ENCODE peak calls at places on chromosomes 5 and 9, in four cellular contexts. S is SK-N-SH, Z is neural progenitor cell, D is tibial artery. H is an unnamed sample.

GRCh38 chr9:96107436-96107835 is 194.5 kb downstream of the HSD17B3 start:
- DNase-seq in S (no peak), Z (no peak), D (no peak), H (no peak)

GRCh38 chr9:133461975-133462374 is 2.2 kb downstream of the CACFD1 start:
- DNase-seq in S (no peak), Z (no peak), D (no peak), H (no peak)

GRCh38 chr9:12801663-12802062 is 26.8 kb downstream of the LURAP1L start:
- DNase-seq in S (no peak), Z (no peak), D (no peak), H (no peak)

GRCh38 chr5:173513521-173513991 is 102.9 kb downstream of the BOD1 start:
- DNase-seq in S (no peak), Z (no peak), D (no peak), H (no peak)

GRCh38 chr9:137547687-137548543 is 2.3 kb downstream of the PNPLA7 start:
- DNase-seq in S (no peak), Z (no peak), D (no peak), H (no peak)

GRCh38 chr5:4204616-4205151 is 609.1 kb downstream of the IRX1 start:
- DNase-seq in S (no peak), Z (no peak), D (no peak), H (no peak)

GRCh38 chr9:93710370-93710723 is 134.0 kb downstream of the PHF2 start:
- DNase-seq in S (no peak), Z (no peak), D (no peak), H (no peak)

GRCh38 chr9:85178486-85178885 is 509.0 kb downstream of the NTRK2 start:
- DNase-seq in S (no peak), Z (peak; percentile 30), D (no peak), H (no peak)

GRCh38 chr5:55232194-55232984 is 1.0 kb downstream of the CCNO start:
- DNase-seq in S (peak; percentile 39), Z (peak; percentile 75), D (no peak), H (no peak)

GRCh38 chr5:132397224-132397623 is 27.7 kb downstream of the SLC22A5 start:
- DNase-seq in S (no peak), Z (no peak), D (no peak), H (no peak)

GRCh38 chr9:76516350-76516749 is 57.4 kb downstream of the GCNT1 start:
- DNase-seq in S (no peak), Z (no peak), D (no peak), H (no peak)

GRCh38 chr9:68905129-68905528 is 108.8 kb downstream of the PRKACG start:
- DNase-seq in S (no peak), Z (no peak), D (no peak), H (no peak)

GRCh38 chr5:110054240-110054639 is 364.5 kb downstream of the MAN2A1 start:
- DNase-seq in S (peak; percentile 10), Z (peak; percentile 20), D (peak; percentile 54), H (no peak)

GRCh38 chr5:123476696-123477095 is 35.3 kb upstream of the CSNK1G3 start:
- DNase-seq in S (no peak), Z (no peak), D (no peak), H (no peak)

GRCh38 chr5:132436936-132437335 is 53.6 kb downstream of the IRF1 start:
- DNase-seq in S (no peak), Z (no peak), D (no peak), H (no peak)

GRCh38 chr9:119968837-119969707 is 599.8 kb upstream of the BRINP1 start:
- DNase-seq in S (peak; percentile 76), Z (peak; percentile 88), D (peak; percentile 82), H (peak; percentile 76)

GRCh38 chr5:32428426-32428825 is 16.1 kb downstream of the ZFR start:
- DNase-seq in S (no peak), Z (no peak), D (no peak), H (no peak)

GRCh38 chr5:32436553-32437262 is 7.8 kb downstream of the ZFR start:
- DNase-seq in S (no peak), Z (no peak), D (no peak), H (no peak)

GRCh38 chr5:32435416-32435815 is 9.1 kb downstream of the ZFR start:
- DNase-seq in S (no peak), Z (no peak), D (no peak), H (no peak)

DNA sequence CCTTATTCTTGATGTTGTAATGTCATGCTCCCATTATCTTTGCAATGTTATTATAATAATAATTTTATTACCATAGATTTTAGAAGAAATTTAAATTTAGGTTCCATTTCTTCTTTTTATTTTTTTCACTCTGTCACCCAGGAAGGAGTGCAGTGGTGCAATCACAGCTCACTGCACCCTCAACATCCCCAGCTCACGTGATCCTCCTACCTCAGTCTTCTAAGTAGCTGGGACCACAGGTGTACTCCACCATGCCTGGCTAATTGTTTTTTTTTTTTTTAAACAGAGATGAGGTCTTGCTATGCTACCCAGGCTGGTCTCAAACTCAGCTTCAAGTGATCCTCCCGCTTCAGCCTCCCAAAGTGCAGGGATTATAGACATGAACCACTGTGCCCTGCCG is 11.9 kb downstream of the ZFR start:
- DNase-seq in S (no peak), Z (no peak), D (no peak), H (no peak)
- H3K27ac ChIP-seq in S (no peak overlapping the region), Z (no peak overlapping the region), D (no peak overlapping the region), H (no peak overlapping the region)

GRCh38 chr9:125787715-125788114 is 40.5 kb downstream of the PBX3 start:
- DNase-seq in S (no peak), Z (no peak), D (no peak), H (no peak)
- H3K27ac ChIP-seq in S (no peak overlapping the region), Z (no peak overlapping the region), D (no peak overlapping the region), H (no peak overlapping the region)

GRCh38 chr5:36854402-36855140 is 22.0 kb upstream of the NIPBL start:
- DNase-seq in S (peak; percentile 4), Z (peak; percentile 20), D (no peak), H (no peak)

DNA sequence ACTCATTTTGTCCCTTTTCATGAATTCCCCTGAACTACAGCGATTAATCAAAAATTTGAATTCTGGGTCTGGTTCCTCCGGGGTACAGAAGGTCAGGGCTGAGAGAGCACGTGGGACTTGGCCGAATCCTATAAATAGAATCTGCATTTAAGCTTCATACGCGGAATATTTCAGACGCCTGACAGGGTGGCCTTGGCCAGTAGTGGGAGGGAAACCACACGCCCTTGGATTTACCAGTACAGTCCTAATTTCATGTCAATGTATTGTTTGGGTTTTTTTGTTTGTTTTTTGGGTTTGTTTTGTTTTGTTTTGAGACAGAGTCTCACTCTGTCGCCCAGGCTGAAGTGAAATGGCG is 21.5 kb upstream of the NIPBL start:
- DNase-seq in S (no peak), Z (no peak), D (no peak), H (no peak)
- H3K27ac ChIP-seq in S (no peak overlapping the region), Z (no peak overlapping the region), D (no peak overlapping the region), H (no peak overlapping the region)

DNA sequence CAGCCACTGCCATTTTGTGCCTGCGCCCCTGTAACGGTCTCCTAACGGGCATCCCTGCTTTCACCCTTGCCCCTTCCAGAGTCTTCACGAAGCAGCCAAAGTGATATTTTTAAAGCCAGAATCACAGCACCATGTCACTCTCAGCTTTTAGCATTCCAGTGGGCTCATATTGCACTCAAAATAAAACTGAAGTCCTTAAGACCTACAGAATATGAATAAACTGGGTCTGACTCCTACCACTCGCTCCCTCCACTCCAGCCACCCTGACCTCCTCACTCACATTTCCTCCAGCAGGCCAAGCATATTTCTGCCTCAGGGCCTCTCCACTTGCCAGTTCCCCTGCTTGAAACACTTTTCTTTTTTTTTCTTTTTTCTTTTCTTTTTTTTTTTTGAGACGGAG is 2.4 kb upstream of the PDLIM7 start:
- DNase-seq in S (no peak), Z (no peak), D (no peak), H (no peak)
- H3K27ac ChIP-seq in S (no peak overlapping the region), Z (no peak overlapping the region), D (peak overlapping the region; percentile 18), H (no peak overlapping the region)

DNA sequence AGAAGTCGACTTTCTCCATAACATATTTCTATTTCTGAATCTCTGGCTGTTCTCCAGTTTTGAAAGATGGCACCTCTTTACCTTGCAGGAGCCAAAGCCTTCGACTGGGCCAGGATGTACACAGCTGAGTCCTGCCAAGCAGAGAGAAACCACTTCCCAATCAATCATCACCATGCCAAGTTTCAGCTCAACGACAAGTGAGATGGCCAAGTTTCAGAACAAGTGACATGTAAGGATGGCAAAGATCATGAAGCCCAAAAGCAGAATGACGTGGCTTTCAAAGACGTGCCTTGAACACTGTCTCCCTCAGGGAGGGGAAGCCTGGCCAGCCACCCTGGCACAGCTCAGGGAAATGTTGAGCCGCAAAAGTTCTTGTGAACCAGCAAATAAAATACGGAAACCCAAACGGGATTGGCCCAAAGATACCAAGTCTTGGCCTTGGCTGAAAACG is 17.7 kb downstream of the STK10 start:
- DNase-seq in S (no peak), Z (no peak), D (no peak), H (no peak)
- H3K27ac ChIP-seq in S (no peak overlapping the region), Z (no peak overlapping the region), D (no peak overlapping the region), H (no peak overlapping the region)

GRCh38 chr5:13993926-13994325 is 49.4 kb upstream of the DNAH5 start:
- DNase-seq in S (no peak), Z (no peak), D (no peak), H (no peak)

GRCh38 chr5:13991365-13991764 is 46.9 kb upstream of the DNAH5 start:
- DNase-seq in S (no peak), Z (no peak), D (no peak), H (no peak)

GRCh38 chr5:13992795-13993194 is 48.3 kb upstream of the DNAH5 start:
- DNase-seq in S (no peak), Z (no peak), D (no peak), H (no peak)

GRCh38 chr5:13997514-13997913 is 53.0 kb upstream of the DNAH5 start:
- DNase-seq in S (no peak), Z (no peak), D (no peak), H (no peak)

GRCh38 chr5:13994606-13995336 is 50.3 kb upstream of the DNAH5 start:
- DNase-seq in S (no peak), Z (no peak), D (no peak), H (no peak)
- H3K27ac ChIP-seq in S (no peak overlapping the region), Z (no peak overlapping the region), D (no peak overlapping the region), H (no peak overlapping the region)

GRCh38 chr9:130332384-130332926 is 66.9 kb downstream of the HMCN2 start:
- DNase-seq in S (no peak), Z (no peak), D (no peak), H (no peak)
- H3K27ac ChIP-seq in S (no peak overlapping the region), Z (no peak overlapping the region), D (peak overlapping the region; percentile 30), H (no peak overlapping the region)

DNA sequence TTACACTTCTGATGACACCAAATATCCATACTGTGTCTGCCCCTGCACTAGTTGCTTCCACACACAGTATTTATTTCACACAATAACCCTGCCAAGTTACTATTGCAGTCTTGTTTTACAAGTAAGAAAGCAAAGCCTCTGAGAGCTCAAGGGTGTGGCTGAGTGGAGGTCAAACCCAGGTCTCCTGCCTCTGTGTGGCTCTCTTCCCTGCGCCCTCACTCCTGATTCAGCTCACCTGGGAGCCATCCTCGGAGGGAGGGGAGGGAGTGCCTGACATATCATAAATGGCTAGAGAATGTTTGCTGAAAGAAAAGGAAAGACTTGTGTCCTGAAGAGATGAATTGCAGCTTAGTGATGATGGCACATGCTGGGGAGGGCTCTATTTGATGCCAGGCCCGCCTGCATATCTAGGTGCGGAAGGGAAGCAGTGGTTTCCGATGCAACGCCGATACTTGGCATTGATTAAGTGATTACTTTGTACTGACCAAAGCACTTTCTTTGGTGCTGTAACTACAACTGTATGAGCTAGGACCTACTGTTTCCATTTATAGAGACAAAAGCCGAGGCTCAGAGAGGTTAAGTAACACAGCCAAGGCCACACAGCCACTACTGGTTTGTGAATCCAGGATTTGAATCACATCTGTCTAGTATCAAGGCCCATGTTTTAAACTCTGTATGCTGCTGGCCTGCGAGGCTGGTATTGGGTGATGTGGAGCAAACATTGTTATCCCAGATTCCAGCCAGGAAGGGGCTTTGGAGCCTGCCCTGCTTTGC is 41.2 kb downstream of the MVB12B start:
- DNase-seq in S (no peak), Z (no peak), D (no peak), H (no peak)
- H3K27ac ChIP-seq in S (no peak overlapping the region), Z (no peak overlapping the region), D (no peak overlapping the region), H (peak overlapping the region; percentile 75)

H was measured in tibial nerve.